ENCODE peak calls at places on chromosomes 2 and 18, in six cellular contexts. One of them, this sample, is unnamed. For H3K27me3 and H3K4me1, the result is how much of the 10 kb centered on the place peaks cover.

GRCh38 chr2:111111101-111111755 is 9.5 kb upstream of the BCL2L11 start:
- DNase-seq in left ventricle myocardium inferior: no peak
- DNase-seq in colonic mucosa: no peak
- DNase-seq in Peyer's patch: no peak
- DNase-seq in cardiac muscle cell: no peak
- DNase-seq in esophagus squamous epithelium: no peak
- DNase-seq in this sample: no peak

GRCh38 chr2:5697554-5697953 is 5.4 kb downstream of the SOX11 start:
- DNase-seq in colonic mucosa: no peak
- DNase-seq in Peyer's patch: no peak
- DNase-seq in esophagus squamous epithelium: no peak
- DNase-seq in left ventricle myocardium inferior: no peak
- DNase-seq in cardiac muscle cell: no peak
- DNase-seq in this sample: no peak

GRCh38 chr2:127226520-127227263 is 6.6 kb upstream of the CYP27C1 start:
- DNase-seq in Peyer's patch: no peak
- DNase-seq in left ventricle myocardium inferior: no peak
- DNase-seq in colonic mucosa: peak
- DNase-seq in cardiac muscle cell: no peak
- DNase-seq in esophagus squamous epithelium: no peak
- DNase-seq in this sample: no peak

GRCh38 chr2:6167592-6168138 is 475.5 kb downstream of the SOX11 start:
- DNase-seq in Peyer's patch: no peak
- DNase-seq in esophagus squamous epithelium: no peak
- DNase-seq in left ventricle myocardium inferior: no peak
- DNase-seq in cardiac muscle cell: no peak
- DNase-seq in colonic mucosa: no peak
- DNase-seq in this sample: no peak

GRCh38 chr2:188922191-188922590 is 52.0 kb upstream of the COL3A1 start:
- DNase-seq in cardiac muscle cell: no peak
- DNase-seq in left ventricle myocardium inferior: no peak
- DNase-seq in esophagus squamous epithelium: no peak
- DNase-seq in Peyer's patch: no peak
- DNase-seq in colonic mucosa: no peak
- DNase-seq in this sample: no peak

GRCh38 chr18:13611058-13611615 is 115.2 kb downstream of the FAM210A start:
- DNase-seq in left ventricle myocardium inferior: peak
- DNase-seq in colonic mucosa: no peak
- DNase-seq in Peyer's patch: peak
- DNase-seq in cardiac muscle cell: no peak
- DNase-seq in esophagus squamous epithelium: no peak
- DNase-seq in this sample: peak

GRCh38 chr2:7915302-7916200 is 766.3 kb upstream of the ID2 start:
- DNase-seq in esophagus squamous epithelium: no peak
- DNase-seq in cardiac muscle cell: peak
- DNase-seq in Peyer's patch: no peak
- DNase-seq in colonic mucosa: no peak
- DNase-seq in left ventricle myocardium inferior: no peak
- DNase-seq in this sample: no peak

GRCh38 chr2:70937866-70938579 is 2.3 kb downstream of the ATP6V1B1 start:
- DNase-seq in cardiac muscle cell: no peak
- DNase-seq in esophagus squamous epithelium: no peak
- DNase-seq in Peyer's patch: no peak
- DNase-seq in colonic mucosa: no peak
- DNase-seq in left ventricle myocardium inferior: no peak
- DNase-seq in this sample: no peak

GRCh38 chr2:119517433-119517832 is 6.8 kb downstream of the SCTR start:
- DNase-seq in esophagus squamous epithelium: no peak
- DNase-seq in colonic mucosa: peak
- DNase-seq in left ventricle myocardium inferior: peak
- DNase-seq in Peyer's patch: peak
- DNase-seq in cardiac muscle cell: peak
- DNase-seq in this sample: no peak
- TF ChIP-seq CTCF in esophagus squamous epithelium: peak
- TF ChIP-seq CTCF in colonic mucosa: peak
- TF ChIP-seq CTCF in left ventricle myocardium inferior: peak
- TF ChIP-seq CTCF in Peyer's patch: peak
- TF ChIP-seq CTCF in cardiac muscle cell: peak
- TF ChIP-seq CTCF in this sample: no peak

GRCh38 chr2:44931177-44931795 is 10.2 kb upstream of the SIX3 start:
- DNase-seq in colonic mucosa: no peak
- DNase-seq in left ventricle myocardium inferior: no peak
- DNase-seq in cardiac muscle cell: no peak
- DNase-seq in Peyer's patch: no peak
- DNase-seq in esophagus squamous epithelium: no peak
- DNase-seq in this sample: no peak
- H3K27me3 ChIP-seq in colonic mucosa: half or more
- H3K27me3 ChIP-seq in left ventricle myocardium inferior: half or more
- H3K27me3 ChIP-seq in cardiac muscle cell: half or more
- H3K27me3 ChIP-seq in Peyer's patch: under half
- H3K27me3 ChIP-seq in esophagus squamous epithelium: half or more
- H3K27me3 ChIP-seq in this sample: under half

GRCh38 chr2:165149439-165149838 is 54.4 kb downstream of the SCN3A start:
- DNase-seq in left ventricle myocardium inferior: no peak
- DNase-seq in colonic mucosa: no peak
- DNase-seq in Peyer's patch: no peak
- DNase-seq in cardiac muscle cell: no peak
- DNase-seq in esophagus squamous epithelium: no peak
- DNase-seq in this sample: no peak

GRCh38 chr2:165144315-165144714 is 59.5 kb downstream of the SCN3A start:
- DNase-seq in Peyer's patch: no peak
- DNase-seq in esophagus squamous epithelium: no peak
- DNase-seq in cardiac muscle cell: no peak
- DNase-seq in colonic mucosa: no peak
- DNase-seq in left ventricle myocardium inferior: no peak
- DNase-seq in this sample: no peak

GRCh38 chr2:165141601-165142000 is 62.2 kb downstream of the SCN3A start:
- DNase-seq in Peyer's patch: no peak
- DNase-seq in esophagus squamous epithelium: no peak
- DNase-seq in colonic mucosa: no peak
- DNase-seq in left ventricle myocardium inferior: no peak
- DNase-seq in cardiac muscle cell: no peak
- DNase-seq in this sample: no peak

GRCh38 chr2:165147201-165148045 is 56.4 kb downstream of the SCN3A start:
- DNase-seq in colonic mucosa: no peak
- DNase-seq in Peyer's patch: no peak
- DNase-seq in esophagus squamous epithelium: no peak
- DNase-seq in left ventricle myocardium inferior: no peak
- DNase-seq in cardiac muscle cell: no peak
- DNase-seq in this sample: no peak
- H3K4me1 ChIP-seq in colonic mucosa: under half
- H3K4me1 ChIP-seq in Peyer's patch: under half
- H3K4me1 ChIP-seq in esophagus squamous epithelium: under half
- H3K4me1 ChIP-seq in left ventricle myocardium inferior: under half
- H3K4me1 ChIP-seq in cardiac muscle cell: under half
- H3K4me1 ChIP-seq in this sample: under half

GRCh38 chr2:174631009-174631981 is 33.7 kb upstream of the WIPF1 start:
- DNase-seq in esophagus squamous epithelium: no peak
- DNase-seq in left ventricle myocardium inferior: no peak
- DNase-seq in colonic mucosa: no peak
- DNase-seq in cardiac muscle cell: no peak
- DNase-seq in Peyer's patch: no peak
- DNase-seq in this sample: no peak

GRCh38 chr2:174635015-174635593 is 37.5 kb upstream of the WIPF1 start:
- DNase-seq in left ventricle myocardium inferior: no peak
- DNase-seq in Peyer's patch: no peak
- DNase-seq in cardiac muscle cell: no peak
- DNase-seq in esophagus squamous epithelium: no peak
- DNase-seq in colonic mucosa: no peak
- DNase-seq in this sample: no peak

GRCh38 chr2:174633621-174633927 is 36.0 kb upstream of the WIPF1 start:
- DNase-seq in colonic mucosa: no peak
- DNase-seq in esophagus squamous epithelium: no peak
- DNase-seq in Peyer's patch: peak
- DNase-seq in cardiac muscle cell: peak
- DNase-seq in left ventricle myocardium inferior: no peak
- DNase-seq in this sample: no peak

GRCh38 chr2:174634130-174635014 is 36.8 kb upstream of the WIPF1 start:
- DNase-seq in cardiac muscle cell: no peak
- DNase-seq in esophagus squamous epithelium: no peak
- DNase-seq in left ventricle myocardium inferior: no peak
- DNase-seq in colonic mucosa: no peak
- DNase-seq in Peyer's patch: peak
- DNase-seq in this sample: peak

DNA sequence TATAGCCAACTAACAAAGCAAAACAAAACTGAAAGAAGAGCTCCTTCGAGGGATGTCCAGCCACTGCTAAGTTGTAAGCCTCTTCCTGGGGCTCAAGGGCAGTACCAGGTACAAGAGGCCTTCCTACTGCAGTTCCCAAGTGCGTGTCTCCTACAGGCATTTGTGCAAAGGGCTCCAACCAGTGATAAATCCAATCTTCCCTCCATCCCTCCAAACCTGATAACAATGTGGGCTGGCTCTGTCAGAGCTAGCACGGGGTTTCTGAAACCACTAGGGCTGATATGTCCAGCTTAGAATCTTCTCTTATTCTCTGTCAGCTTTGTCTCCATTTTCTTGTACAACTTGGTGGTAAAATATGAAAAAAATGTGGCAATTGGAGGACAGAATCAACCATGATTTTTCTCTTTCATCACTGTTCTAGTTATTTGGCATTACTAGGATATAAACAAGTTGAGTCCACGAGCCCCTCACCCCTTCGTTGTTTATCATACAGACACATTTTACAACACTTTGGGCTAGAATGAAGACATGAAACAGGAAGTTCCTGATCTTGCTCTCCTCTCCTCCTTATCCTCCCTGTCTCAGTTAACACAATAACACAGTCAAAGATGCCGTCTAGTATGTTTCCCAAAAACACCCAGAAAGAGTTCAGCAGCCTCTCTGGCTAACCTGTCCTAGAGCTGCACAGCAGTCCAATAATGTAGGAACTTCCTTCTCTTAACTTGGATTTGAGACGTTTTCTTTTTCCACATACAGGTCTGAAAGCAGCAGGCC is 35.4 kb upstream of the WIPF1 start:
- DNase-seq in left ventricle myocardium inferior: no peak
- DNase-seq in esophagus squamous epithelium: no peak
- DNase-seq in cardiac muscle cell: no peak
- DNase-seq in colonic mucosa: no peak
- DNase-seq in Peyer's patch: peak
- DNase-seq in this sample: no peak
- TF ChIP-seq CTCF in left ventricle myocardium inferior: no peak
- TF ChIP-seq CTCF in esophagus squamous epithelium: no peak
- TF ChIP-seq CTCF in cardiac muscle cell: no peak
- TF ChIP-seq CTCF in colonic mucosa: no peak
- TF ChIP-seq CTCF in Peyer's patch: no peak
- TF ChIP-seq CTCF in this sample: no peak

GRCh38 chr18:57805117-57805516 is 2.0 kb upstream of the ATP8B1 start:
- DNase-seq in esophagus squamous epithelium: no peak
- DNase-seq in left ventricle myocardium inferior: no peak
- DNase-seq in Peyer's patch: no peak
- DNase-seq in cardiac muscle cell: no peak
- DNase-seq in colonic mucosa: no peak
- DNase-seq in this sample: no peak
- H3K27me3 ChIP-seq in esophagus squamous epithelium: under half
- H3K27me3 ChIP-seq in left ventricle myocardium inferior: under half
- H3K27me3 ChIP-seq in Peyer's patch: under half
- H3K27me3 ChIP-seq in cardiac muscle cell: half or more
- H3K27me3 ChIP-seq in colonic mucosa: under half
- H3K27me3 ChIP-seq in this sample: under half

DNA sequence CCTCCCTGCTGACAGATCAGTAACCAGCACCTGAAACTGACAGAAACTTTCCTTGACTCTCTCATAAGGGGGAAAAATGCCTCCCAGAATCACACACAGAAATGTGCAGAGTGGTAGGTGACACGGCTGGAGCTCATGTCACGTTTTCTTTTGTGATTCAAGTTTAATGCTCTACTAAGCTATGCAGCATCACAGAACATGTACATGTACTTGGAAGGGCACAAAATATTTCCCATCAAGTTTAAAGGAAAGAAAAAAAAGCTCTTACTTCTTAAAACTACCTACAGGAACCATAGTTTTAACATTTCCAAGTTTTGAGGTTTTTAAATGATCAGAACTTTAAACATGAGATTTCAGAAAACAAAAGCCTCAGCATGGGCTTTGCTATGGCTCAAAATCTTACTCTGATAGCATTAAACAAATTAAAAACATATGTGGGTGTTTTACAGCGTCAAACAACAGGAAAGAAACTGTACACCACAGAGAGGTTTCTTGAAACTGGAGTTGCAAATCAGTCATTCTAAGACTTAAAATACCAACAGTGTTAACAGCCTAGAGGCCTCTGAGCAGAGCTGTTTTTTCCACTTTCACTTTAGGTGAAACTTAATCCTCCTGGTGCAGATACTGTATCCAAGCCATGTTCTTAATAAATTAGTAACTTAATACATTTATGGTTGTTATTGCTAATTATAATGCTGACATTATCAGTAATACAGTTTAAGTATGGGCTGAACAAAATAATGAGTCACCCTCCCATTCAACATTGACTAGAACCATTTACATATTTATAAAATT is 30.1 kb downstream of the MBP start:
- DNase-seq in cardiac muscle cell: no peak
- DNase-seq in esophagus squamous epithelium: no peak
- DNase-seq in colonic mucosa: no peak
- DNase-seq in left ventricle myocardium inferior: no peak
- DNase-seq in Peyer's patch: no peak
- DNase-seq in this sample: no peak
- H3K4me1 ChIP-seq in cardiac muscle cell: under half
- H3K4me1 ChIP-seq in esophagus squamous epithelium: under half
- H3K4me1 ChIP-seq in colonic mucosa: under half
- H3K4me1 ChIP-seq in left ventricle myocardium inferior: half or more
- H3K4me1 ChIP-seq in Peyer's patch: under half
- H3K4me1 ChIP-seq in this sample: half or more

DNA sequence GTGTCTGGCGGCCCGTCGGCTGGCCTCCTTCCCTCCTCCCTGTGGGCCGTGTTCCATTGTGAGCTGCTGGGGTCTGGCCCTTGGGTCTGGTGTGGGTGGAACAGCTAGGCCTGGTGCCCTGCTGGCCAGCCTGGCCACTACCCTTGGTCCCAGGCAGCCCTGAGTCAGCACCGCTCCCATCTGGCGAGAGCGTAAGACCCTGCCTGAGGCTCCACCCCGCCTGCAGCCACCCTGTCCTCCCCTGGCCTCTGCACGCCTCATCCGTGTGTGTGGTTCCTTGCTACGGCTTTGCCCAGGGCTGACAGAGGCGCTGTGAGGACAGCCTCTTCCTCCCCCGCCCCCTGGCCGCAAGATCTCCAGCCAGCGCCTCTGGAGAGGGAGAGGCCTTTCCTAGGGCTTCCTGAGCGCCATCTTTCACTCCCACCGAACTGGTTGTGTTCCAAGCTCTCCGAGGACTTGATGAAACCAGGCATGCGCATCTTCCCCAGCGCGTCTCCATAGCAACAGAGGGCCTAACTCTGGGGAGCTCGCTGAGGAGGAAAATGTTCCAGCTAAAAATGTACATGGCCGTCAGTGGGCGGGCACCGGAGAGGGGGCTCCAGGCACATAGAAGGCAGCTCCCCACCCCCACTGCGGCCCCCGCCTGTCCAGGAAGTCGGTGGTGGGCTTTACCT is 83.0 kb downstream of the STPG4 start:
- DNase-seq in Peyer's patch: no peak
- DNase-seq in left ventricle myocardium inferior: peak
- DNase-seq in colonic mucosa: peak
- DNase-seq in cardiac muscle cell: no peak
- DNase-seq in esophagus squamous epithelium: no peak
- DNase-seq in this sample: no peak
- TF ChIP-seq CTCF in Peyer's patch: no peak
- TF ChIP-seq CTCF in left ventricle myocardium inferior: peak
- TF ChIP-seq CTCF in colonic mucosa: no peak
- TF ChIP-seq CTCF in cardiac muscle cell: peak
- TF ChIP-seq CTCF in esophagus squamous epithelium: peak
- TF ChIP-seq CTCF in this sample: no peak

This sample was measured in CD8-positive, alpha-beta T cell.